ENCODE peak calls at places on chromosomes 12 and 14, in seven cellular contexts. M is K562, Q is transverse colon, J is gastrocnemius medialis, B is upper lobe of left lung, L is adrenal gland, U is right lobe of liver. Z is an unnamed sample.

GRCh38 chr12:45989277-45989856 is 1.0 kb downstream of the SCAF11 start:
- DNase-seq in M (no peak), Q (no peak), J (peak; percentile 62), B (peak; percentile 78), L (no peak), U (no peak), Z (no peak)

GRCh38 chr14:98743536-98743935 is 528.5 kb downstream of the BCL11B start:
- DNase-seq in M (no peak), Q (no peak), J (no peak), B (no peak), L (no peak), U (no peak), Z (no peak)

GRCh38 chr14:56585461-56586084 is 6.0 kb downstream of the TMEM260 start:
- DNase-seq in M (no peak), Q (no peak), J (no peak), B (no peak), L (no peak), U (no peak), Z (no peak)

GRCh38 chr12:71567562-71567961 is 96.1 kb downstream of the ZFC3H1 start:
- DNase-seq in M (peak; percentile 19), Q (no peak), J (no peak), B (peak; percentile 68), L (peak; percentile 36), U (no peak), Z (no peak)

GRCh38 chr12:8734873-8735381 is 37.1 kb downstream of the RIMKLB start:
- DNase-seq in M (no peak), Q (no peak), J (no peak), B (no peak), L (no peak), U (no peak), Z (no peak)

GRCh38 chr14:68391292-68392014 is 401.4 kb downstream of the ZFP36L1 start:
- DNase-seq in M (no peak), Q (no peak), J (no peak), B (no peak), L (no peak), U (no peak), Z (no peak)

GRCh38 chr12:57641699-57642442 is 8.9 kb upstream of the B4GALNT1 start:
- DNase-seq in M (no peak), Q (no peak), J (no peak), B (no peak), L (no peak), U (no peak), Z (no peak)

GRCh38 chr14:31945074-31945613 is 132.0 kb upstream of the ARHGAP5 start:
- DNase-seq in M (no peak), Q (peak; percentile 61), J (no peak), B (no peak), L (no peak), U (no peak), Z (no peak)

GRCh38 chr14:38101679-38102078 is 106.0 kb upstream of the SSTR1 start:
- DNase-seq in M (no peak), Q (no peak), J (no peak), B (no peak), L (no peak), U (no peak), Z (no peak)

GRCh38 chr12:113119980-113120669 is 15.4 kb downstream of the RASAL1 start:
- DNase-seq in M (no peak), Q (no peak), J (no peak), B (no peak), L (no peak), U (no peak), Z (no peak)

GRCh38 chr12:96399081-96399918 is 939 bp downstream of the CDK17 start:
- DNase-seq in M (peak; percentile 66), Q (peak; percentile 79), J (peak; percentile 51), B (peak; percentile 85), L (peak; percentile 68), U (peak; percentile 84), Z (peak; percentile 56)

GRCh38 chr12:126390969-126391566 is 1325.8 kb downstream of the AACS start:
- DNase-seq in M (no peak), Q (no peak), J (no peak), B (no peak), L (no peak), U (peak; percentile 26), Z (no peak)

GRCh38 chr12:2793561-2793960 is 1.2 kb upstream of the FKBP4 start:
- DNase-seq in M (no peak), Q (no peak), J (no peak), B (no peak), L (no peak), U (no peak), Z (no peak)

GRCh38 chr14:72599579-72600470 is 294.1 kb downstream of the DPF3 start:
- DNase-seq in M (peak; percentile 51), Q (no peak), J (no peak), B (no peak), L (no peak), U (no peak), Z (no peak)

GRCh38 chr12:114397978-114398881 is 7.7 kb downstream of the TBX5 start:
- DNase-seq in M (no peak), Q (no peak), J (no peak), B (no peak), L (no peak), U (no peak), Z (no peak)

GRCh38 chr12:55728185-55728931 is 451 bp downstream of the CD63 start:
- DNase-seq in M (peak; percentile 74), Q (peak; percentile 81), J (peak; percentile 68), B (peak; percentile 83), L (peak; percentile 84), U (peak; percentile 83), Z (no peak)

GRCh38 chr12:57905812-57906475 is 35.4 kb upstream of the ATP23 start:
- DNase-seq in M (no peak), Q (no peak), J (no peak), B (no peak), L (no peak), U (no peak), Z (no peak)

GRCh38 chr14:89085154-89086059 is 261.0 kb downstream of the TTC8 start:
- DNase-seq in M (no peak), Q (no peak), J (peak; percentile 11), B (no peak), L (peak; percentile 25), U (no peak), Z (no peak)

GRCh38 chr12:54560374-54560858 is 11.0 kb downstream of the PDE1B start:
- DNase-seq in M (peak; percentile 99), Q (peak; percentile 83), J (peak; percentile 79), B (peak; percentile 96), L (peak; percentile 90), U (peak; percentile 82), Z (peak; percentile 88)
- TF ChIP-seq POLR2A in M (peak; percentile 54), Q (peak; percentile 31), J (peak; percentile 39), B (peak; percentile 73), L (no peak), U (peak; percentile 21), Z (peak; percentile 71)

GRCh38 chr12:52307836-52308806 is 13.1 kb downstream of the KRT83 start:
- DNase-seq in M (peak; percentile 30), Q (peak; percentile 45), J (peak; percentile 19), B (peak; percentile 55), L (no peak), U (peak; percentile 60), Z (peak; percentile 65)
- TF ChIP-seq POLR2A in M (no peak), Q (no peak), J (no peak), B (peak; percentile 34), L (no peak), U (no peak), Z (no peak)

GRCh38 chr14:24219080-24219479 is 3.2 kb upstream of the MDP1 start:
- DNase-seq in M (no peak), Q (no peak), J (no peak), B (no peak), L (no peak), U (no peak), Z (no peak)

GRCh38 chr14:24216345-24216699 is 456 bp upstream of the MDP1 start:
- DNase-seq in M (no peak), Q (no peak), J (no peak), B (no peak), L (no peak), U (no peak), Z (no peak)

GRCh38 chr14:24213866-24214652 is 771 bp upstream of the CHMP4A start:
- DNase-seq in M (no peak), Q (no peak), J (no peak), B (no peak), L (no peak), U (no peak), Z (no peak)

GRCh38 chr14:24212924-24213865 is at the start of gene CHMP4A:
- DNase-seq in M (peak; percentile 87), Q (peak; percentile 97), J (peak; percentile 93), B (peak; percentile 99), L (peak; percentile 99), U (peak; percentile 93), Z (peak; percentile 89)

GRCh38 chr14:24215495-24216344 is at the start of gene MDP1:
- DNase-seq in M (peak; percentile 75), Q (peak; percentile 90), J (peak; percentile 64), B (peak; percentile 90), L (peak; percentile 89), U (peak; percentile 87), Z (peak; percentile 69)
- TF ChIP-seq POLR2A in M (peak; percentile 86), Q (peak; percentile 93), J (peak; percentile 68), B (peak; percentile 88), L (peak; percentile 94), U (peak; percentile 75), Z (peak; percentile 78)

GRCh38 chr14:60721331-60722162 is 2.6 kb downstream of the SIX4 start:
- DNase-seq in M (peak; percentile 7), Q (peak; percentile 18), J (peak; percentile 31), B (peak; percentile 33), L (peak; percentile 54), U (peak; percentile 60), Z (peak; percentile 35)

GRCh38 chr14:60722836-60723217 is 1.3 kb downstream of the SIX4 start:
- DNase-seq in M (peak; percentile 58), Q (peak; percentile 7), J (peak; percentile 41), B (peak; percentile 23), L (no peak), U (no peak), Z (peak; percentile 30)

GRCh38 chr14:60723218-60724079 is 702 bp downstream of the SIX4 start:
- DNase-seq in M (peak; percentile 13), Q (peak; percentile 21), J (peak; percentile 61), B (peak; percentile 45), L (peak; percentile 65), U (peak; percentile 48), Z (peak; percentile 46)

GRCh38 chr14:60722163-60722835 is 1.9 kb downstream of the SIX4 start:
- DNase-seq in M (peak; percentile 18), Q (peak; percentile 7), J (peak; percentile 49), B (no peak), L (peak; percentile 22), U (peak; percentile 26), Z (peak; percentile 46)

GRCh38 chr14:60724080-60724618 is at the start of gene SIX4:
- DNase-seq in M (peak; percentile 84), Q (peak; percentile 53), J (peak; percentile 86), B (peak; percentile 82), L (peak; percentile 78), U (peak; percentile 48), Z (peak; percentile 39)
- TF ChIP-seq POLR2A in M (peak; percentile 88), Q (no peak), J (peak; percentile 87), B (peak; percentile 60), L (peak; percentile 71), U (no peak), Z (no peak)

Z was measured in GM12891.